ENCODE peak calls at places on chromosome 9, in seven cellular contexts. One of them, this sample, is unnamed.

GRCh38 chr9:129656795-129657390 is 8.6 kb upstream of the PRRX2 start:
- DNase-seq in stimulated activated CD4-positive, alpha-beta T cell treated with anti-CD3 and anti-CD28 coated beads, Interleukin-2, amount 100 ng/mL, for 48 hours: no peak
- DNase-seq in frontal cortex: no peak
- DNase-seq in GM10248: no peak
- DNase-seq in RPMI8226: no peak
- DNase-seq in fibroblast of mammary gland: peak
- DNase-seq in GM04504: peak
- DNase-seq in this sample: peak

GRCh38 chr9:120436937-120437592 is 142.9 kb downstream of the CDK5RAP2 start:
- DNase-seq in RPMI8226: no peak
- DNase-seq in stimulated activated CD4-positive, alpha-beta T cell treated with anti-CD3 and anti-CD28 coated beads, Interleukin-2, amount 100 ng/mL, for 48 hours: no peak
- DNase-seq in GM10248: no peak
- DNase-seq in GM04504: no peak
- DNase-seq in frontal cortex: no peak
- DNase-seq in fibroblast of mammary gland: peak
- DNase-seq in this sample: no peak

GRCh38 chr9:108100571-108100970 is 611.0 kb upstream of the KLF4 start:
- DNase-seq in fibroblast of mammary gland: no peak
- DNase-seq in frontal cortex: no peak
- DNase-seq in GM10248: no peak
- DNase-seq in stimulated activated CD4-positive, alpha-beta T cell treated with anti-CD3 and anti-CD28 coated beads, Interleukin-2, amount 100 ng/mL, for 48 hours: no peak
- DNase-seq in GM04504: no peak
- DNase-seq in RPMI8226: no peak
- DNase-seq in this sample: no peak

GRCh38 chr9:122389195-122389594 is 18.4 kb downstream of the PTGS1 start:
- DNase-seq in GM10248: no peak
- DNase-seq in stimulated activated CD4-positive, alpha-beta T cell treated with anti-CD3 and anti-CD28 coated beads, Interleukin-2, amount 100 ng/mL, for 48 hours: no peak
- DNase-seq in fibroblast of mammary gland: no peak
- DNase-seq in RPMI8226: no peak
- DNase-seq in GM04504: no peak
- DNase-seq in frontal cortex: no peak
- DNase-seq in this sample: no peak

GRCh38 chr9:83062011-83062652 is 810 bp downstream of the RASEF start:
- DNase-seq in RPMI8226: peak
- DNase-seq in frontal cortex: no peak
- DNase-seq in GM10248: no peak
- DNase-seq in stimulated activated CD4-positive, alpha-beta T cell treated with anti-CD3 and anti-CD28 coated beads, Interleukin-2, amount 100 ng/mL, for 48 hours: no peak
- DNase-seq in GM04504: no peak
- DNase-seq in fibroblast of mammary gland: peak
- DNase-seq in this sample: peak

GRCh38 chr9:4262735-4263141 is 37.1 kb downstream of the GLIS3 start:
- DNase-seq in fibroblast of mammary gland: peak
- DNase-seq in GM10248: no peak
- DNase-seq in RPMI8226: no peak
- DNase-seq in stimulated activated CD4-positive, alpha-beta T cell treated with anti-CD3 and anti-CD28 coated beads, Interleukin-2, amount 100 ng/mL, for 48 hours: no peak
- DNase-seq in GM04504: peak
- DNase-seq in frontal cortex: no peak
- DNase-seq in this sample: peak

GRCh38 chr9:121598167-121599000 is 53.0 kb upstream of the DAB2IP start:
- DNase-seq in fibroblast of mammary gland: peak
- DNase-seq in RPMI8226: no peak
- DNase-seq in GM04504: peak
- DNase-seq in frontal cortex: peak
- DNase-seq in stimulated activated CD4-positive, alpha-beta T cell treated with anti-CD3 and anti-CD28 coated beads, Interleukin-2, amount 100 ng/mL, for 48 hours: no peak
- DNase-seq in GM10248: no peak
- DNase-seq in this sample: peak

GRCh38 chr9:846852-847251 is 5.4 kb downstream of the DMRT1 start:
- DNase-seq in RPMI8226: no peak
- DNase-seq in fibroblast of mammary gland: no peak
- DNase-seq in frontal cortex: no peak
- DNase-seq in stimulated activated CD4-positive, alpha-beta T cell treated with anti-CD3 and anti-CD28 coated beads, Interleukin-2, amount 100 ng/mL, for 48 hours: no peak
- DNase-seq in GM10248: no peak
- DNase-seq in GM04504: no peak
- DNase-seq in this sample: no peak

GRCh38 chr9:20524776-20525175 is 97.5 kb downstream of the MLLT3 start:
- DNase-seq in frontal cortex: no peak
- DNase-seq in RPMI8226: no peak
- DNase-seq in GM04504: no peak
- DNase-seq in GM10248: no peak
- DNase-seq in fibroblast of mammary gland: peak
- DNase-seq in stimulated activated CD4-positive, alpha-beta T cell treated with anti-CD3 and anti-CD28 coated beads, Interleukin-2, amount 100 ng/mL, for 48 hours: no peak
- DNase-seq in this sample: no peak

GRCh38 chr9:119004618-119004990 is 364.6 kb downstream of the BRINP1 start:
- DNase-seq in GM04504: peak
- DNase-seq in fibroblast of mammary gland: peak
- DNase-seq in RPMI8226: no peak
- DNase-seq in frontal cortex: no peak
- DNase-seq in stimulated activated CD4-positive, alpha-beta T cell treated with anti-CD3 and anti-CD28 coated beads, Interleukin-2, amount 100 ng/mL, for 48 hours: no peak
- DNase-seq in GM10248: no peak
- DNase-seq in this sample: peak

GRCh38 chr9:72443855-72444254 is 77.6 kb upstream of the TMC1 start:
- DNase-seq in GM04504: no peak
- DNase-seq in GM10248: peak
- DNase-seq in RPMI8226: peak
- DNase-seq in fibroblast of mammary gland: peak
- DNase-seq in frontal cortex: no peak
- DNase-seq in stimulated activated CD4-positive, alpha-beta T cell treated with anti-CD3 and anti-CD28 coated beads, Interleukin-2, amount 100 ng/mL, for 48 hours: no peak
- DNase-seq in this sample: no peak

GRCh38 chr9:87594662-87595061 is 97.0 kb downstream of the DAPK1 start:
- DNase-seq in frontal cortex: no peak
- DNase-seq in fibroblast of mammary gland: no peak
- DNase-seq in GM04504: no peak
- DNase-seq in stimulated activated CD4-positive, alpha-beta T cell treated with anti-CD3 and anti-CD28 coated beads, Interleukin-2, amount 100 ng/mL, for 48 hours: no peak
- DNase-seq in GM10248: no peak
- DNase-seq in RPMI8226: no peak
- DNase-seq in this sample: no peak

GRCh38 chr9:91305596-91305995 is 56.1 kb downstream of the AUH start:
- DNase-seq in stimulated activated CD4-positive, alpha-beta T cell treated with anti-CD3 and anti-CD28 coated beads, Interleukin-2, amount 100 ng/mL, for 48 hours: no peak
- DNase-seq in fibroblast of mammary gland: no peak
- DNase-seq in GM10248: no peak
- DNase-seq in RPMI8226: no peak
- DNase-seq in GM04504: no peak
- DNase-seq in frontal cortex: no peak
- DNase-seq in this sample: no peak

GRCh38 chr9:127166111-127166510 is 43.7 kb upstream of the ANGPTL2 start:
- DNase-seq in GM04504: no peak
- DNase-seq in stimulated activated CD4-positive, alpha-beta T cell treated with anti-CD3 and anti-CD28 coated beads, Interleukin-2, amount 100 ng/mL, for 48 hours: no peak
- DNase-seq in GM10248: no peak
- DNase-seq in frontal cortex: no peak
- DNase-seq in fibroblast of mammary gland: no peak
- DNase-seq in RPMI8226: no peak
- DNase-seq in this sample: no peak

GRCh38 chr9:116895956-116896355 is 208.9 kb downstream of the TRIM32 start:
- DNase-seq in RPMI8226: no peak
- DNase-seq in stimulated activated CD4-positive, alpha-beta T cell treated with anti-CD3 and anti-CD28 coated beads, Interleukin-2, amount 100 ng/mL, for 48 hours: no peak
- DNase-seq in GM04504: no peak
- DNase-seq in GM10248: no peak
- DNase-seq in frontal cortex: no peak
- DNase-seq in fibroblast of mammary gland: no peak
- DNase-seq in this sample: no peak

GRCh38 chr9:95506692-95507455 is 9.9 kb downstream of the PTCH1 start:
- DNase-seq in RPMI8226: peak
- DNase-seq in frontal cortex: no peak
- DNase-seq in GM10248: peak
- DNase-seq in fibroblast of mammary gland: peak
- DNase-seq in stimulated activated CD4-positive, alpha-beta T cell treated with anti-CD3 and anti-CD28 coated beads, Interleukin-2, amount 100 ng/mL, for 48 hours: no peak
- DNase-seq in GM04504: no peak
- DNase-seq in this sample: peak

GRCh38 chr9:109121218-109121796 is 1.6 kb upstream of the TMEM245 start:
- DNase-seq in fibroblast of mammary gland: no peak
- DNase-seq in RPMI8226: no peak
- DNase-seq in stimulated activated CD4-positive, alpha-beta T cell treated with anti-CD3 and anti-CD28 coated beads, Interleukin-2, amount 100 ng/mL, for 48 hours: no peak
- DNase-seq in GM10248: no peak
- DNase-seq in frontal cortex: no peak
- DNase-seq in GM04504: no peak
- DNase-seq in this sample: no peak

GRCh38 chr9:69035438-69036316 is at the start of gene FXN:
- DNase-seq in stimulated activated CD4-positive, alpha-beta T cell treated with anti-CD3 and anti-CD28 coated beads, Interleukin-2, amount 100 ng/mL, for 48 hours: peak
- DNase-seq in GM04504: peak
- DNase-seq in GM10248: peak
- DNase-seq in frontal cortex: peak
- DNase-seq in fibroblast of mammary gland: peak
- DNase-seq in RPMI8226: peak
- DNase-seq in this sample: peak

GRCh38 chr9:242461-243080 is 27.9 kb downstream of the DOCK8 start:
- DNase-seq in fibroblast of mammary gland: no peak
- DNase-seq in frontal cortex: no peak
- DNase-seq in GM10248: no peak
- DNase-seq in GM04504: no peak
- DNase-seq in stimulated activated CD4-positive, alpha-beta T cell treated with anti-CD3 and anti-CD28 coated beads, Interleukin-2, amount 100 ng/mL, for 48 hours: no peak
- DNase-seq in RPMI8226: no peak
- DNase-seq in this sample: no peak

GRCh38 chr9:136095028-136095494 is at the start of gene NACC2:
- DNase-seq in GM10248: no peak
- DNase-seq in frontal cortex: peak
- DNase-seq in GM04504: no peak
- DNase-seq in stimulated activated CD4-positive, alpha-beta T cell treated with anti-CD3 and anti-CD28 coated beads, Interleukin-2, amount 100 ng/mL, for 48 hours: no peak
- DNase-seq in RPMI8226: peak
- DNase-seq in fibroblast of mammary gland: peak
- DNase-seq in this sample: peak

GRCh38 chr9:75993434-75993833 is 103.0 kb downstream of the PCSK5 start:
- DNase-seq in GM04504: no peak
- DNase-seq in GM10248: no peak
- DNase-seq in fibroblast of mammary gland: peak
- DNase-seq in RPMI8226: no peak
- DNase-seq in frontal cortex: no peak
- DNase-seq in stimulated activated CD4-positive, alpha-beta T cell treated with anti-CD3 and anti-CD28 coated beads, Interleukin-2, amount 100 ng/mL, for 48 hours: no peak
- DNase-seq in this sample: peak

GRCh38 chr9:90846770-90847419 is 45.3 kb downstream of the SYK start:
- DNase-seq in GM04504: no peak
- DNase-seq in stimulated activated CD4-positive, alpha-beta T cell treated with anti-CD3 and anti-CD28 coated beads, Interleukin-2, amount 100 ng/mL, for 48 hours: no peak
- DNase-seq in RPMI8226: no peak
- DNase-seq in frontal cortex: no peak
- DNase-seq in GM10248: no peak
- DNase-seq in fibroblast of mammary gland: no peak
- DNase-seq in this sample: no peak

GRCh38 chr9:33414263-33414662 is 11.9 kb upstream of the AQP7 start:
- DNase-seq in stimulated activated CD4-positive, alpha-beta T cell treated with anti-CD3 and anti-CD28 coated beads, Interleukin-2, amount 100 ng/mL, for 48 hours: no peak
- DNase-seq in fibroblast of mammary gland: no peak
- DNase-seq in RPMI8226: peak
- DNase-seq in GM10248: no peak
- DNase-seq in frontal cortex: no peak
- DNase-seq in GM04504: no peak
- DNase-seq in this sample: no peak

GRCh38 chr9:129751841-129752801 is 721 bp downstream of the PTGES start:
- DNase-seq in GM04504: no peak
- DNase-seq in RPMI8226: no peak
- DNase-seq in frontal cortex: no peak
- DNase-seq in GM10248: no peak
- DNase-seq in fibroblast of mammary gland: no peak
- DNase-seq in stimulated activated CD4-positive, alpha-beta T cell treated with anti-CD3 and anti-CD28 coated beads, Interleukin-2, amount 100 ng/mL, for 48 hours: no peak
- DNase-seq in this sample: no peak

GRCh38 chr9:126157826-126158431 is 168.7 kb upstream of the MVB12B start:
- DNase-seq in stimulated activated CD4-positive, alpha-beta T cell treated with anti-CD3 and anti-CD28 coated beads, Interleukin-2, amount 100 ng/mL, for 48 hours: no peak
- DNase-seq in fibroblast of mammary gland: no peak
- DNase-seq in GM10248: peak
- DNase-seq in frontal cortex: no peak
- DNase-seq in RPMI8226: no peak
- DNase-seq in GM04504: no peak
- DNase-seq in this sample: peak

GRCh38 chr9:22483528-22484060 is 37.0 kb downstream of the DMRTA1 start:
- DNase-seq in fibroblast of mammary gland: no peak
- DNase-seq in RPMI8226: no peak
- DNase-seq in frontal cortex: no peak
- DNase-seq in GM04504: no peak
- DNase-seq in GM10248: no peak
- DNase-seq in stimulated activated CD4-positive, alpha-beta T cell treated with anti-CD3 and anti-CD28 coated beads, Interleukin-2, amount 100 ng/mL, for 48 hours: no peak
- DNase-seq in this sample: no peak

GRCh38 chr9:136714096-136714875 is 1.9 kb downstream of the DIPK1B start:
- DNase-seq in frontal cortex: no peak
- DNase-seq in GM10248: no peak
- DNase-seq in RPMI8226: no peak
- DNase-seq in fibroblast of mammary gland: no peak
- DNase-seq in GM04504: no peak
- DNase-seq in stimulated activated CD4-positive, alpha-beta T cell treated with anti-CD3 and anti-CD28 coated beads, Interleukin-2, amount 100 ng/mL, for 48 hours: no peak
- DNase-seq in this sample: no peak

GRCh38 chr9:4507731-4508130 is 17.5 kb downstream of the SLC1A1 start:
- DNase-seq in GM04504: no peak
- DNase-seq in RPMI8226: no peak
- DNase-seq in frontal cortex: no peak
- DNase-seq in stimulated activated CD4-positive, alpha-beta T cell treated with anti-CD3 and anti-CD28 coated beads, Interleukin-2, amount 100 ng/mL, for 48 hours: no peak
- DNase-seq in GM10248: no peak
- DNase-seq in fibroblast of mammary gland: no peak
- DNase-seq in this sample: no peak

GRCh38 chr9:35903049-35903448 is 3.0 kb upstream of the HRCT1 start:
- DNase-seq in GM10248: peak
- DNase-seq in GM04504: no peak
- DNase-seq in fibroblast of mammary gland: peak
- DNase-seq in RPMI8226: peak
- DNase-seq in frontal cortex: peak
- DNase-seq in stimulated activated CD4-positive, alpha-beta T cell treated with anti-CD3 and anti-CD28 coated beads, Interleukin-2, amount 100 ng/mL, for 48 hours: no peak
- DNase-seq in this sample: peak

GRCh38 chr9:130001185-130001584 is 41.8 kb downstream of the FNBP1 start:
- DNase-seq in GM10248: no peak
- DNase-seq in frontal cortex: no peak
- DNase-seq in stimulated activated CD4-positive, alpha-beta T cell treated with anti-CD3 and anti-CD28 coated beads, Interleukin-2, amount 100 ng/mL, for 48 hours: no peak
- DNase-seq in GM04504: no peak
- DNase-seq in fibroblast of mammary gland: no peak
- DNase-seq in RPMI8226: no peak
- DNase-seq in this sample: no peak

GRCh38 chr9:21110708-21111576 is 30.7 kb downstream of the IFNW1 start:
- DNase-seq in fibroblast of mammary gland: peak
- DNase-seq in stimulated activated CD4-positive, alpha-beta T cell treated with anti-CD3 and anti-CD28 coated beads, Interleukin-2, amount 100 ng/mL, for 48 hours: no peak
- DNase-seq in GM04504: peak
- DNase-seq in GM10248: peak
- DNase-seq in RPMI8226: peak
- DNase-seq in frontal cortex: peak
- DNase-seq in this sample: peak

GRCh38 chr9:109063765-109064164 is 50.5 kb upstream of the CTNNAL1 start:
- DNase-seq in stimulated activated CD4-positive, alpha-beta T cell treated with anti-CD3 and anti-CD28 coated beads, Interleukin-2, amount 100 ng/mL, for 48 hours: no peak
- DNase-seq in frontal cortex: no peak
- DNase-seq in GM10248: no peak
- DNase-seq in fibroblast of mammary gland: peak
- DNase-seq in GM04504: no peak
- DNase-seq in RPMI8226: no peak
- DNase-seq in this sample: no peak

GRCh38 chr9:121637441-121638222 is 13.8 kb upstream of the DAB2IP start:
- DNase-seq in fibroblast of mammary gland: peak
- DNase-seq in GM10248: no peak
- DNase-seq in GM04504: no peak
- DNase-seq in frontal cortex: peak
- DNase-seq in RPMI8226: peak
- DNase-seq in stimulated activated CD4-positive, alpha-beta T cell treated with anti-CD3 and anti-CD28 coated beads, Interleukin-2, amount 100 ng/mL, for 48 hours: no peak
- DNase-seq in this sample: peak

GRCh38 chr9:110111868-110112267 is 96.1 kb downstream of the C9orf152 start:
- DNase-seq in GM04504: no peak
- DNase-seq in GM10248: no peak
- DNase-seq in frontal cortex: no peak
- DNase-seq in fibroblast of mammary gland: no peak
- DNase-seq in RPMI8226: no peak
- DNase-seq in stimulated activated CD4-positive, alpha-beta T cell treated with anti-CD3 and anti-CD28 coated beads, Interleukin-2, amount 100 ng/mL, for 48 hours: no peak
- DNase-seq in this sample: no peak

GRCh38 chr9:2576631-2577030 is 45.0 kb upstream of the VLDLR start:
- DNase-seq in stimulated activated CD4-positive, alpha-beta T cell treated with anti-CD3 and anti-CD28 coated beads, Interleukin-2, amount 100 ng/mL, for 48 hours: no peak
- DNase-seq in GM10248: no peak
- DNase-seq in fibroblast of mammary gland: no peak
- DNase-seq in RPMI8226: no peak
- DNase-seq in frontal cortex: no peak
- DNase-seq in GM04504: no peak
- DNase-seq in this sample: no peak

GRCh38 chr9:95109456-95109855 is 208.1 kb downstream of the FANCC start:
- DNase-seq in stimulated activated CD4-positive, alpha-beta T cell treated with anti-CD3 and anti-CD28 coated beads, Interleukin-2, amount 100 ng/mL, for 48 hours: no peak
- DNase-seq in GM04504: no peak
- DNase-seq in GM10248: no peak
- DNase-seq in RPMI8226: no peak
- DNase-seq in frontal cortex: no peak
- DNase-seq in fibroblast of mammary gland: no peak
- DNase-seq in this sample: no peak

GRCh38 chr9:4987996-4988421 is 2.9 kb downstream of the JAK2 start:
- DNase-seq in GM04504: no peak
- DNase-seq in stimulated activated CD4-positive, alpha-beta T cell treated with anti-CD3 and anti-CD28 coated beads, Interleukin-2, amount 100 ng/mL, for 48 hours: peak
- DNase-seq in frontal cortex: no peak
- DNase-seq in RPMI8226: peak
- DNase-seq in fibroblast of mammary gland: peak
- DNase-seq in GM10248: peak
- DNase-seq in this sample: peak

GRCh38 chr9:16883586-16883985 is 13.1 kb upstream of the BNC2 start:
- DNase-seq in GM10248: no peak
- DNase-seq in GM04504: no peak
- DNase-seq in fibroblast of mammary gland: no peak
- DNase-seq in stimulated activated CD4-positive, alpha-beta T cell treated with anti-CD3 and anti-CD28 coated beads, Interleukin-2, amount 100 ng/mL, for 48 hours: no peak
- DNase-seq in frontal cortex: no peak
- DNase-seq in RPMI8226: no peak
- DNase-seq in this sample: no peak